ENCODE peak calls at places on chromosome 3, in eight cellular contexts. N is cardiac fibroblast, F is omental fat pad, G is astrocyte, J is transverse colon, M is GM06990, V is HFFc6, L is kidney. S is an unnamed sample.

GRCh38 chr3:51682526-51682925 is 11.5 kb downstream of the TEX264 start:
- DNase-seq in N (no peak), F (no peak), G (no peak), J (no peak), M (no peak), V (no peak), L (peak; percentile 38), S (no peak)

GRCh38 chr3:51471775-51472652 is 27.8 kb downstream of the DCAF1 start:
- DNase-seq in N (no peak), F (no peak), G (peak; percentile 2), J (no peak), M (no peak), V (no peak), L (no peak), S (no peak)

GRCh38 chr3:113275876-113276580 is 64.7 kb downstream of the BOC start:
- DNase-seq in N (peak; percentile 72), F (no peak), G (peak; percentile 59), J (peak; percentile 26), M (peak; percentile 69), V (peak; percentile 1), L (peak; percentile 79), S (peak; percentile 64)

GRCh38 chr3:47421741-47422649 is 41.2 kb downstream of the PTPN23 start:
- DNase-seq in N (peak; percentile 21), F (no peak), G (peak; percentile 6), J (peak; percentile 53), M (no peak), V (peak; percentile 31), L (peak; percentile 72), S (peak; percentile 56)

GRCh38 chr3:55968331-55968730 is 481.2 kb upstream of the WNT5A start:
- DNase-seq in N (no peak), F (no peak), G (peak; percentile 96), J (no peak), M (no peak), V (no peak), L (no peak), S (no peak)

GRCh38 chr3:43455233-43455632 is 166.6 kb downstream of the ANO10 start:
- DNase-seq in N (peak; percentile 14), F (no peak), G (peak; percentile 73), J (no peak), M (no peak), V (peak; percentile 51), L (no peak), S (no peak)

GRCh38 chr3:172107403-172107802 is 68.0 kb downstream of the FNDC3B start:
- DNase-seq in N (no peak), F (no peak), G (no peak), J (peak; percentile 49), M (peak; percentile 79), V (no peak), L (no peak), S (peak; percentile 76)

GRCh38 chr3:98341758-98342157 is 11.9 kb upstream of the OR5K4 start:
- DNase-seq in N (no peak), F (no peak), G (no peak), J (no peak), M (no peak), V (no peak), L (no peak), S (no peak)

GRCh38 chr3:158711886-158712285 is 20.4 kb downstream of the RARRES1 start:
- DNase-seq in N (peak; percentile 83), F (no peak), G (peak; percentile 95), J (no peak), M (no peak), V (peak; percentile 60), L (no peak), S (no peak)

GRCh38 chr3:52402706-52403270 is 42.1 kb downstream of the SEMA3G start:
- DNase-seq in N (no peak), F (no peak), G (no peak), J (no peak), M (no peak), V (no peak), L (peak; percentile 44), S (no peak)

GRCh38 chr3:114418724-114419543 is 125.1 kb downstream of the TIGIT start:
- DNase-seq in N (peak; percentile 93), F (no peak), G (peak; percentile 74), J (no peak), M (peak; percentile 31), V (peak; percentile 81), L (no peak), S (peak; percentile 32)

GRCh38 chr3:16109929-16110328 is 64.6 kb upstream of the GALNT15 start:
- DNase-seq in N (no peak), F (no peak), G (no peak), J (no peak), M (no peak), V (no peak), L (no peak), S (no peak)

GRCh38 chr3:8709287-8709686 is 24.3 kb upstream of the CAV3 start:
- DNase-seq in N (no peak), F (no peak), G (no peak), J (no peak), M (no peak), V (no peak), L (no peak), S (no peak)

GRCh38 chr3:184379375-184380209 is at the start of gene CHRD:
- DNase-seq in N (no peak), F (no peak), G (no peak), J (no peak), M (no peak), V (no peak), L (peak; percentile 87), S (no peak)

GRCh38 chr3:113054552-113054951 is 63.8 kb downstream of the GTPBP8 start:
- DNase-seq in N (peak; percentile 80), F (no peak), G (peak; percentile 49), J (no peak), M (no peak), V (peak; percentile 37), L (no peak), S (no peak)

GRCh38 chr3:37498126-37499039 is 324.0 kb upstream of the LRRFIP2 start:
- DNase-seq in N (no peak), F (no peak), G (no peak), J (no peak), M (no peak), V (no peak), L (no peak), S (no peak)

GRCh38 chr3:3191675-3192480 is 12.4 kb upstream of the CRBN start:
- DNase-seq in N (peak; percentile 43), F (no peak), G (peak; percentile 37), J (no peak), M (no peak), V (no peak), L (no peak), S (no peak)

GRCh38 chr3:3200632-3201212 is 21.2 kb upstream of the CRBN start:
- DNase-seq in N (peak; percentile 82), F (no peak), G (peak; percentile 59), J (peak; percentile 15), M (peak; percentile 14), V (peak; percentile 64), L (no peak), S (peak; percentile 23)

GRCh38 chr3:3201584-3201983 is 22.1 kb upstream of the CRBN start:
- DNase-seq in N (no peak), F (no peak), G (no peak), J (no peak), M (peak; percentile 26), V (no peak), L (no peak), S (peak; percentile 10)

GRCh38 chr3:3192481-3192764 is 12.9 kb upstream of the CRBN start:
- DNase-seq in N (no peak), F (no peak), G (no peak), J (no peak), M (no peak), V (no peak), L (no peak), S (no peak)

GRCh38 chr3:3196148-3196861 is 16.8 kb upstream of the CRBN start:
- DNase-seq in N (peak; percentile 12), F (no peak), G (no peak), J (no peak), M (no peak), V (no peak), L (no peak), S (no peak)
- TF ChIP-seq CTCF in N (peak; percentile 52), F (no peak), G (peak; percentile 60), J (no peak), M (peak; percentile 65), V (peak; percentile 76), L (peak; percentile 28), S (peak; percentile 60)

DNA sequence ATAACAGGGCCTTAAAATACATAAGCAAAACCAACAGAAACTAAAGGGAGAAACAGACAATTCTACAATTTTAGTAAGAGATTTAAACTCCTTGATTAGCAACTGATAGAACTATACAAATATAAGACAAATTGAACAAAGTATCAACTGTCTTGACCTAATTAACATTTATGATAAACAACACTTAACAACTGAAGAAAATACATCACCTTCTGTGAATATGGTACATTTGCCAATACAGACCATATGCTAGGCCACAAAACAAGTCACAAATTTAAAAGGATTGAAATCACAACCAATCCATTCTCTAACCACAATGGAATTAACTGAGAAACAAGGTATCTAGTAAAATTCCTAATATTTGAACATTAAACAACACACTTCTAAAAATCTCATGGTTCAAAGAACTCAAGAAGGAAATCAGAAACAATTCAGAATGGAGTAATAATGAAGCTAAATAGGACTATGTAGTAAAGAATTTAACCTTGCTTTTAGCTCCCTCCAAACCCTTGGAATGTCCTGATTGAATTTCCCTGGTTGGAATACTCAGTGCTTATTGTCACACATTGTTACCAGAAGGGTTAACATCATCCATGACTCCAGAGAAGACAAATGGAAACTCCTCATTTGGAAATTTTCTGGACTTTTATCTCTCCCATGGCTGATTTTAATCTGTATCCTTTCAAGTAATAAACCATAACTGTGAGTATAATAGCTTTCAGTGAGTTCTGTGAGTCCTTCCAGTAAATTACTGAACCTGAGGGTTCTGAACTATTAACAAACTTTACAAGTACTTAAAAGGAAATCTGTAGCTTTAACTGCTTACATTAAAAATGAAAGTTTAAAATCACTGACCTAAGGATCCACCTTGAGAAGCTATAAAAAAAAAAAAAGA is 88.8 kb downstream of the DLG1 start:
- DNase-seq in N (no peak), F (no peak), G (peak; percentile 25), J (no peak), M (no peak), V (no peak), L (no peak), S (no peak)
- TF ChIP-seq CTCF in N (no peak), F (no peak), G (no peak), J (no peak), M (no peak), V (no peak), L (no peak), S (no peak)

GRCh38 chr3:21551019-21551418 is 200.0 kb downstream of the ZNF385D start:
- DNase-seq in N (peak; percentile 21), F (no peak), G (peak; percentile 30), J (no peak), M (no peak), V (peak; percentile 49), L (no peak), S (no peak)
- TF ChIP-seq CTCF in N (no peak), F (no peak), G (no peak), J (no peak), M (no peak), V (peak; percentile 61), L (no peak), S (no peak)

DNA sequence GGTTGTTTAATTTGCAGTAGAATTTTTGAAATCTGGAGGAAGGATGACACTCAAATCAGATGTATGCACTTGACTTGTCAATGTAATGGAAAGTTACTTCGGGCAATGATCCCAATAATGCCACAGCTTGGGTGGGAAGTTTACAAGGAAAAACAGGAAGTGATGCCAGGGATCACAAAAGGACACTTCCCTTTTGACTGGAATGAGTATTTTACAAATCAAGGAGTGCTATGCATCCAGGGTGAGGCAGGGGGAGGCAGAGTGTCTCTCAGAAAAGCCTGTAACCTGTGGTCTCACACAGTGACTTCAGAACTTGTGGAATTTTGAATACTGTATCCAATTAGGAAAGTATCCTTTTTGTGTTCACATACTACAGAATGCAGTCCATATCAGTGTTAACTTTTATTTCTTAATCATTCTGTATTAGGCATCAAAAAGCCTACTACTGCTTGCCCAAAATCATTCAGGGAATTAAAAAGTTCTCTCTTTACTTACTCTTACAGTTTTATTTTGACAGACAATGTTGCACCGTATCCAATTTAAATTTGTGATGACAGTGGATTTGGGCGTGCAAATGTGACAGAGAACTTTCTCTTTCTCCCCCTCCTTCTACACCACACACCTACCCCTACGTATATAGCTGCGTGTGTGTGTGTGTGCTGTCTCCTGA is 445.1 kb downstream of the MECOM start:
- DNase-seq in N (peak; percentile 92), F (no peak), G (peak; percentile 63), J (peak; percentile 46), M (no peak), V (peak; percentile 62), L (peak; percentile 43), S (no peak)
- TF ChIP-seq CTCF in N (peak; percentile 92), F (no peak), G (peak; percentile 82), J (peak; percentile 66), M (peak; percentile 41), V (peak; percentile 78), L (peak; percentile 43), S (peak; percentile 7)